ENCODE peak calls at places on chromosomes 11 and 22, in ten cellular contexts. T is left kidney; R is iris pigment epithelial cell; S is EL; J is stimulated activated CD4-positive, alpha-beta T cell treated with anti-CD3 and anti-CD28 coated beads, TNF-alpha, amount 100 ng/mL, for 48 hours; O is activated T-cell treated with anti-CD3 and anti-CD28 coated beads, Interleukin-2, amount 50 U/mL, for 72 hours; Q is NCI-H526 treated with DMSO at 0.1 percent for 48 hours; E is COR-L47; G is RWPE2; M is Right ventricle myocardium superior. W is an unnamed sample.

GRCh38 chr11:134664447-134664846 is 252.4 kb upstream of the B3GAT1 start:
- DNase-seq in T (no peak), R (no peak), S (no peak), J (no peak), O (no peak), Q (no peak), E (no peak), G (no peak), M (no peak), W (no peak)

GRCh38 chr22:46092646-46093410 is 57.5 kb upstream of the PPARA start:
- DNase-seq in T (no peak), R (no peak), S (no peak), J (no peak), O (no peak), Q (no peak), E (no peak), G (no peak), M (peak), W (no peak)

GRCh38 chr22:17844150-17844549 is 69.9 kb upstream of the BID start:
- DNase-seq in T (no peak), R (no peak), S (no peak), J (no peak), O (no peak), Q (no peak), E (no peak), G (no peak), M (no peak), W (no peak)

GRCh38 chr11:22703561-22703960 is 37.1 kb downstream of the GAS2 start:
- DNase-seq in T (peak), R (peak), S (no peak), J (no peak), O (no peak), Q (peak), E (no peak), G (no peak), M (no peak), W (no peak)

GRCh38 chr11:110857885-110858555 is 145.8 kb upstream of the ARHGAP20 start:
- DNase-seq in T (no peak), R (peak), S (no peak), J (no peak), O (no peak), Q (no peak), E (no peak), G (no peak), M (no peak), W (no peak)

GRCh38 chr11:45921561-45922424 is 663 bp upstream of the LARGE2 start:
- DNase-seq in T (peak), R (no peak), S (no peak), J (no peak), O (no peak), Q (peak), E (peak), G (peak), M (peak), W (no peak)

GRCh38 chr11:86397351-86397750 is 22.7 kb downstream of the CCDC81 start:
- DNase-seq in T (no peak), R (no peak), S (no peak), J (no peak), O (no peak), Q (no peak), E (no peak), G (no peak), M (no peak), W (no peak)

GRCh38 chr11:3905080-3905953 is 49.9 kb downstream of the STIM1 start:
- DNase-seq in T (peak), R (peak), S (peak), J (peak), O (peak), Q (no peak), E (no peak), G (peak), M (no peak), W (peak)

GRCh38 chr22:23075050-23075449 is 4.7 kb downstream of the GNAZ start:
- DNase-seq in T (no peak), R (no peak), S (no peak), J (no peak), O (no peak), Q (no peak), E (no peak), G (no peak), M (peak), W (no peak)

GRCh38 chr11:69674267-69674885 is 777 bp downstream of the LTO1 start:
- DNase-seq in T (no peak), R (peak), S (peak), J (no peak), O (peak), Q (no peak), E (peak), G (no peak), M (no peak), W (no peak)